ENCODE peak calls at places on chromosome 15, in four cellular contexts. Z is fibroblast of lung, J is psoas muscle, X is tibial artery. B is an unnamed sample.

GRCh38 chr15:29747837-29748417 is 74.3 kb downstream of the TJP1 start:
- DNase-seq in X (no peak), Z (no peak), J (no peak), B (no peak)

GRCh38 chr15:78306176-78306774 is 6.9 kb upstream of the SKIC8 start:
- DNase-seq in X (no peak), J (no peak), Z (peak; percentile 81), B (no peak)

GRCh38 chr15:100124936-100125626 is 216.7 kb downstream of the ADAMTS17 start:
- DNase-seq in Z (no peak), J (no peak), X (no peak), B (no peak)

GRCh38 chr15:41954036-41954435 is 18.3 kb downstream of the EHD4 start:
- DNase-seq in J (no peak), X (no peak), Z (no peak), B (no peak)

GRCh38 chr15:72706266-72706665 is 20.3 kb downstream of the BBS4 start:
- DNase-seq in Z (peak; percentile 50), J (no peak), X (no peak), B (no peak)

GRCh38 chr15:65954289-65954741 is 85.0 kb downstream of the RAB11A start:
- DNase-seq in Z (peak; percentile 88), J (no peak), X (no peak), B (peak; percentile 32)

GRCh38 chr15:77904901-77905300 is 172.6 kb downstream of the TBC1D2B start:
- DNase-seq in J (no peak), Z (no peak), X (no peak), B (no peak)

GRCh38 chr15:78929536-78930264 is 15.1 kb downstream of the CTSH start:
- DNase-seq in X (no peak), J (no peak), Z (peak; percentile 32), B (no peak)

GRCh38 chr15:38853608-38854007 is 289.0 kb upstream of the RASGRP1 start:
- DNase-seq in J (no peak), Z (no peak), X (no peak), B (no peak)

GRCh38 chr15:69853572-69853971 is 244.1 kb downstream of the TLE3 start:
- DNase-seq in X (no peak), J (no peak), Z (peak; percentile 84), B (no peak)

GRCh38 chr15:35550957-35551356 is 5.0 kb upstream of the DPH6 start:
- DNase-seq in X (no peak), Z (no peak), J (no peak), B (no peak)

GRCh38 chr15:59349715-59350420 is 22.8 kb downstream of the MYO1E start:
- DNase-seq in J (no peak), X (no peak), Z (peak; percentile 97), B (peak; percentile 74)

GRCh38 chr15:70493787-70494514 is 269.4 kb downstream of the UACA start:
- DNase-seq in J (no peak), X (no peak), Z (peak; percentile 62), B (no peak)

GRCh38 chr15:38614621-38615020 is 50.0 kb upstream of the RASGRP1 start:
- DNase-seq in Z (no peak), J (no peak), X (no peak), B (no peak)

GRCh38 chr15:58383876-58384275 is 47.9 kb upstream of the LIPC start:
- DNase-seq in X (no peak), Z (no peak), J (no peak), B (no peak)

GRCh38 chr15:70863450-70864218 is 9.7 kb upstream of the LARP6 start:
- DNase-seq in Z (peak; percentile 94), J (no peak), X (no peak), B (peak; percentile 49)

GRCh38 chr15:43878466-43878865 is 51.7 kb downstream of the WDR76 start:
- DNase-seq in Z (no peak), J (no peak), X (no peak), B (no peak)

GRCh38 chr15:98881526-98882517 is 125.8 kb downstream of the PGPEP1L start:
- DNase-seq in Z (peak; percentile 64), J (no peak), X (no peak), B (no peak)

GRCh38 chr15:68463444-68463843 is 31.5 kb upstream of the ITGA11 start:
- DNase-seq in J (no peak), X (no peak), Z (no peak), B (no peak)
- H3K27ac ChIP-seq in J (no peak overlapping the region), X (no peak overlapping the region), Z (no peak overlapping the region), B (no peak overlapping the region)

GRCh38 chr15:84887928-84888327 is 3.5 kb downstream of the SLC28A1 start:
- DNase-seq in Z (no peak), J (no peak), X (no peak), B (no peak)

GRCh38 chr15:84883916-84884781 is at the start of gene SLC28A1:
- DNase-seq in Z (no peak), J (no peak), X (no peak), B (no peak)

GRCh38 chr15:84886984-84887299 is 2.5 kb downstream of the SLC28A1 start:
- DNase-seq in J (no peak), Z (no peak), X (no peak), B (no peak)

GRCh38 chr15:84888639-84889038 is 4.2 kb downstream of the SLC28A1 start:
- DNase-seq in X (no peak), Z (no peak), J (no peak), B (no peak)

DNA sequence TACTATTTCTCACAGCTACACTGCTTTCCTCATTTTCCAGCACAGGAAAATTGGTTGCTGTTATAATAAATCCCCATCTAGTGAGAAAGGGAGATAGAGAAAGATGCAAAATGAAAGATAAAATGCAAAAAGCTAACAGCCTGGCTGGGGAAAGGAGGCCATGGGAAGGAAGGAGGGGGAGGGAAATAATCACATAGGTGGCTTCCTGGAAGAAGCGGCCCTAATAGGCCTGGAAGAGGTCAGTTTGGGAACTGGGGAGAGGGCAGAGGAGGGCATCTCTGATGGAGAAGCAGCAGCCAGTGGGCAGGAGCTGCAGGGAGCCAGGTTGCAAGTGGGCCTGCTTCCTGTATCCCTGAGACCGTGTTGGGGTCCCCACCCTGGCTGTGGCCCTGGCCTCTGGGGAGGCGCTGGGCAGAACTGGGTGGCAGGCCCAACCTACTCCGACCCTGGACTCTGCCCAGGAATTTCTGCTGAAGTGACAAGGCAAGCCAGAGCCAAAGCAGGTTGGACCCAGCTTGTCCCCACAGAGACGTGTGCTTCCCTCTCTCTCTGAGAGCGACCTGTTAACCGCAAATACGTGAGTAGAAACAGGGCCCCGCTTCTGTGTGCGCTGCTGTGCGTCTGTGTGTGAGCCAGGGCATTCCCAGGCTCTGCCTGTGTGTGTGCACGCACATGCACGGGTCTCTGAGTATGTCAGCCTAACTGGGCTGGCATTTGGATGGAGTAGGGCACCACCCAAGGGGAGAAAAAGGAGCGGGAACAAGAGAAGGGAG is 1.9 kb downstream of the SLC28A1 start:
- DNase-seq in J (no peak), X (no peak), Z (no peak), B (no peak)
- H3K4me3 ChIP-seq in J (no peak overlapping the region), X (no peak overlapping the region), Z (no peak overlapping the region), B (no peak overlapping the region)

GRCh38 chr15:49088996-49089395 is 42.8 kb upstream of the SECISBP2L start:
- DNase-seq in J (no peak), Z (peak; percentile 12), X (no peak), B (no peak)
- H3K27ac ChIP-seq in J (no peak overlapping the region), Z (no peak overlapping the region), X (no peak overlapping the region), B (no peak overlapping the region)

GRCh38 chr15:81323559-81323943 is 390 bp downstream of the STARD5 start:
- DNase-seq in Z (no peak), X (no peak), J (no peak), B (no peak)

GRCh38 chr15:81323944-81324881 is at the start of gene STARD5:
- DNase-seq in J (peak; percentile 99), X (peak; percentile 99), Z (peak; percentile 96), B (peak; percentile 69)

GRCh38 chr15:81317642-81318017 is 6.3 kb downstream of the STARD5 start:
- DNase-seq in Z (no peak), J (no peak), X (no peak), B (no peak)

GRCh38 chr15:81322708-81323253 is 1.2 kb downstream of the STARD5 start:
- DNase-seq in X (no peak), J (no peak), Z (no peak), B (no peak)

GRCh38 chr15:81321667-81322066 is 2.3 kb downstream of the STARD5 start:
- DNase-seq in X (no peak), Z (no peak), J (no peak), B (no peak)
- H3K4me3 ChIP-seq in X (no peak overlapping the region), Z (no peak overlapping the region), J (no peak overlapping the region), B (no peak overlapping the region)

GRCh38 chr15:76391309-76391708 is 54.7 kb downstream of the ISL2 start:
- DNase-seq in J (no peak), Z (no peak), X (no peak), B (no peak)

GRCh38 chr15:76390571-76390970 is 54.0 kb downstream of the ISL2 start:
- DNase-seq in X (no peak), J (no peak), Z (no peak), B (no peak)

GRCh38 chr15:76391847-76392246 is 55.3 kb downstream of the ISL2 start:
- DNase-seq in X (no peak), J (no peak), Z (no peak), B (no peak)

GRCh38 chr15:76398301-76398700 is 61.7 kb downstream of the ISL2 start:
- DNase-seq in X (no peak), Z (no peak), J (no peak), B (no peak)

DNA sequence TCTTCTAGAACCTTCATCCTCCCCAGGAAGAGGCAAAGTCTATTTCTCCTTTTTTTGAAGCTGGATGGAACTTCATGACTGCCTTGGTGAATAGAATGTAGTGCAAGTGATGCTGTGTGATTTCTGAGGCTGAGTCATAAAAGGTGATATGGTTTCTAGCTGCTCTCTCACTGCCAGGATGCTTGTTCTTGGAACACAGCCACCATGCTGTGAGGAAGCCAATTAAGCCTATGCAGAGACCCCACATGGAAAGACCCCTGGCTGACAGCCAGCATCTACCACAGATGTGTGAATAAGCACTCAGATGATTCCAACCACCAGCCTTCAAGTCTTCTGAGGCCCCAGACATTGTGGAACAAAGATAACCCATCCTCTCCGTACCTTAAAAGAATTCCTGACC is 57.0 kb downstream of the ISL2 start:
- DNase-seq in X (no peak), Z (peak; percentile 77), J (no peak), B (no peak)
- H3K27ac ChIP-seq in X (no peak overlapping the region), Z (no peak overlapping the region), J (no peak overlapping the region), B (no peak overlapping the region)

GRCh38 chr15:82648257-82649103 is 1.3 kb upstream of the CPEB1 start:
- DNase-seq in Z (no peak), J (no peak), X (no peak), B (no peak)

GRCh38 chr15:82646250-82647044 is 716 bp downstream of the CPEB1 start:
- DNase-seq in J (peak; percentile 53), X (no peak), Z (no peak), B (no peak)

GRCh38 chr15:82647835-82648256 is 683 bp upstream of the CPEB1 start:
- DNase-seq in J (peak; percentile 61), Z (no peak), X (no peak), B (no peak)

GRCh38 chr15:82649226-82649999 is 2.2 kb upstream of the CPEB1 start:
- DNase-seq in Z (no peak), J (no peak), X (no peak), B (no peak)

GRCh38 chr15:82647045-82647834 is at the start of gene CPEB1:
- DNase-seq in X (peak; percentile 38), J (peak; percentile 78), Z (peak; percentile 34), B (no peak)
- H3K4me3 ChIP-seq in X (peak within 1 kb of the TSS; percentile 79), J (peak within 1 kb of the TSS; percentile 72), Z (peak within 1 kb of the TSS; percentile 16), B (peak within 1 kb of the TSS; percentile 27)

GRCh38 chr15:82040862-82041261 is 5.0 kb downstream of the MEX3B start:
- DNase-seq in Z (no peak), X (no peak), J (no peak), B (no peak)
- H3K27ac ChIP-seq in Z (no peak overlapping the region), X (no peak overlapping the region), J (no peak overlapping the region), B (no peak overlapping the region)